ENCODE peak calls at places on chromosomes 13 and 19, in seven cellular contexts. Q is stimulated activated CD4-positive, alpha-beta T cell treated with anti-CD3 and anti-CD28 coated beads, Interleukin-4, amount 100 ng/mL, for 1 hour; S is left cardiac atrium; K is A549; D is NCI-H524; Y is KBM-7; B is ACHN. G is an unnamed sample.

GRCh38 chr19:55088543-55089265 is 13.0 kb downstream of the EPS8L1 start:
- DNase-seq in S (peak), Y (peak), K (peak), Q (peak), D (no peak), B (peak), G (no peak)

GRCh38 chr19:33064778-33065550 is at the start of gene RHPN2:
- DNase-seq in S (peak), D (peak), Q (peak), Y (peak), B (peak), K (peak), G (no peak)

GRCh38 chr13:21683034-21683733 is 12.3 kb downstream of the FGF9 start:
- DNase-seq in Q (no peak), K (no peak), B (peak), Y (no peak), D (no peak), S (no peak), G (no peak)

GRCh38 chr13:99280166-99280565 is 22.0 kb upstream of the GPR18 start:
- DNase-seq in Q (no peak), B (no peak), S (no peak), K (no peak), Y (no peak), D (no peak), G (no peak)

GRCh38 chr13:100235311-100235901 is 146.5 kb downstream of the PCCA start:
- DNase-seq in D (peak), K (peak), B (peak), S (no peak), Y (peak), Q (no peak), G (peak)

GRCh38 chr19:19120308-19121156 is 17.7 kb downstream of the TMEM161A start:
- DNase-seq in D (no peak), S (peak), B (peak), K (peak), Y (peak), Q (no peak), G (no peak)

GRCh38 chr13:107203146-107203847 is 635.4 kb upstream of the ARGLU1 start:
- DNase-seq in D (peak), B (peak), Q (no peak), Y (peak), S (no peak), K (peak), G (no peak)

GRCh38 chr19:35281303-35281702 is 1.0 kb upstream of the HAMP start:
- DNase-seq in S (no peak), B (no peak), D (no peak), Q (no peak), Y (no peak), K (no peak), G (no peak)

GRCh38 chr19:33488826-33489225 is 32.8 kb downstream of the PEPD start:
- DNase-seq in B (no peak), D (no peak), S (no peak), Q (no peak), K (no peak), Y (no peak), G (no peak)

G was measured in Panc1.